ENCODE peak calls at places on chromosomes 2 and 18, in four cellular contexts. G, J, C and V are unnamed samples.

GRCh38 chr2:130728007-130728454 is 839 bp upstream of the GPR148 start:
- DNase-seq in J (no peak), C (no peak), G (no peak), V (no peak)

GRCh38 chr2:88765154-88765948 is 73.9 kb downstream of the RPIA start:
- DNase-seq in J (no peak), G (no peak), C (no peak), V (peak; percentile 41)

GRCh38 chr2:152558174-152559091 is 158.8 kb downstream of the PRPF40A start:
- DNase-seq in G (peak; percentile 76), C (no peak), J (no peak), V (no peak)

GRCh38 chr2:111667542-111668273 is 216.3 kb downstream of the ANAPC1 start:
- DNase-seq in G (peak; percentile 79), C (no peak), J (no peak), V (no peak)

GRCh38 chr2:163970058-163970806 is 234.4 kb upstream of the FIGN start:
- DNase-seq in J (no peak), C (no peak), G (no peak), V (no peak)

GRCh38 chr18:11529081-11529480 is 80.3 kb upstream of the SLC35G4 start:
- DNase-seq in J (no peak), C (no peak), G (no peak), V (no peak)

GRCh38 chr2:102803041-102803896 is 41.4 kb downstream of the TMEM182 start:
- DNase-seq in J (no peak), G (no peak), C (no peak), V (no peak)

GRCh38 chr2:65071499-65072180 is 15.4 kb downstream of the CEP68 start:
- DNase-seq in C (no peak), G (peak; percentile 34), J (no peak), V (peak; percentile 36)

GRCh38 chr2:102005989-102006885 is 14.5 kb downstream of the IL1R2 start:
- DNase-seq in G (peak; percentile 71), C (no peak), J (no peak), V (peak; percentile 43)